ENCODE peak calls at places on chromosomes 7 and 10, in ten cellular contexts. One of them, this sample, is unnamed.

GRCh38 chr7:149774237-149775175 is 1.1 kb upstream of the ZNF467 start:
- DNase-seq in ascending aorta: no peak
- DNase-seq in non-pigmented ciliary epithelial cell: no peak
- DNase-seq in pancreas: peak
- DNase-seq in tibial artery: no peak
- DNase-seq in dermis blood vessel endothelial cell: peak
- DNase-seq in lower leg skin: no peak
- DNase-seq in stimulated activated CD4-positive, alpha-beta T cell treated with anti-CD3 and anti-CD28 coated beads, Interleukin-4, amount 100 ng/mL, for 1 hour: no peak
- DNase-seq in hepatocyte: peak
- DNase-seq in AG04450: no peak
- DNase-seq in this sample: peak

GRCh38 chr7:128422856-128423255 is 13.1 kb upstream of the IMPDH1 start:
- DNase-seq in dermis blood vessel endothelial cell: no peak
- DNase-seq in stimulated activated CD4-positive, alpha-beta T cell treated with anti-CD3 and anti-CD28 coated beads, Interleukin-4, amount 100 ng/mL, for 1 hour: no peak
- DNase-seq in hepatocyte: no peak
- DNase-seq in tibial artery: no peak
- DNase-seq in ascending aorta: no peak
- DNase-seq in non-pigmented ciliary epithelial cell: no peak
- DNase-seq in AG04450: no peak
- DNase-seq in pancreas: no peak
- DNase-seq in lower leg skin: no peak
- DNase-seq in this sample: no peak

GRCh38 chr10:97800474-97800873 is 28.7 kb upstream of the SFRP5 start:
- DNase-seq in stimulated activated CD4-positive, alpha-beta T cell treated with anti-CD3 and anti-CD28 coated beads, Interleukin-4, amount 100 ng/mL, for 1 hour: no peak
- DNase-seq in AG04450: no peak
- DNase-seq in hepatocyte: no peak
- DNase-seq in tibial artery: no peak
- DNase-seq in dermis blood vessel endothelial cell: no peak
- DNase-seq in ascending aorta: no peak
- DNase-seq in non-pigmented ciliary epithelial cell: no peak
- DNase-seq in pancreas: no peak
- DNase-seq in lower leg skin: no peak
- DNase-seq in this sample: no peak

GRCh38 chr10:80441831-80442230 is 12.3 kb upstream of the TSPAN14 start:
- DNase-seq in pancreas: no peak
- DNase-seq in non-pigmented ciliary epithelial cell: no peak
- DNase-seq in stimulated activated CD4-positive, alpha-beta T cell treated with anti-CD3 and anti-CD28 coated beads, Interleukin-4, amount 100 ng/mL, for 1 hour: no peak
- DNase-seq in tibial artery: peak
- DNase-seq in dermis blood vessel endothelial cell: no peak
- DNase-seq in hepatocyte: no peak
- DNase-seq in AG04450: no peak
- DNase-seq in lower leg skin: no peak
- DNase-seq in ascending aorta: no peak
- DNase-seq in this sample: no peak

GRCh38 chr10:49627644-49628247 is 13.9 kb downstream of the CHAT start:
- DNase-seq in dermis blood vessel endothelial cell: no peak
- DNase-seq in ascending aorta: no peak
- DNase-seq in hepatocyte: no peak
- DNase-seq in stimulated activated CD4-positive, alpha-beta T cell treated with anti-CD3 and anti-CD28 coated beads, Interleukin-4, amount 100 ng/mL, for 1 hour: no peak
- DNase-seq in non-pigmented ciliary epithelial cell: no peak
- DNase-seq in AG04450: no peak
- DNase-seq in pancreas: no peak
- DNase-seq in lower leg skin: no peak
- DNase-seq in tibial artery: peak
- DNase-seq in this sample: no peak

GRCh38 chr7:151424799-151425198 is 15.0 kb upstream of the WDR86 start:
- DNase-seq in non-pigmented ciliary epithelial cell: no peak
- DNase-seq in dermis blood vessel endothelial cell: no peak
- DNase-seq in tibial artery: no peak
- DNase-seq in lower leg skin: no peak
- DNase-seq in pancreas: no peak
- DNase-seq in hepatocyte: no peak
- DNase-seq in AG04450: no peak
- DNase-seq in ascending aorta: no peak
- DNase-seq in stimulated activated CD4-positive, alpha-beta T cell treated with anti-CD3 and anti-CD28 coated beads, Interleukin-4, amount 100 ng/mL, for 1 hour: no peak
- DNase-seq in this sample: no peak

GRCh38 chr10:103668351-103669242 is 175.1 kb downstream of the NEURL1 start:
- DNase-seq in pancreas: no peak
- DNase-seq in dermis blood vessel endothelial cell: peak
- DNase-seq in ascending aorta: no peak
- DNase-seq in stimulated activated CD4-positive, alpha-beta T cell treated with anti-CD3 and anti-CD28 coated beads, Interleukin-4, amount 100 ng/mL, for 1 hour: no peak
- DNase-seq in AG04450: no peak
- DNase-seq in lower leg skin: peak
- DNase-seq in hepatocyte: no peak
- DNase-seq in tibial artery: peak
- DNase-seq in non-pigmented ciliary epithelial cell: no peak
- DNase-seq in this sample: peak

GRCh38 chr7:1358376-1359050 is 100.8 kb downstream of the MICALL2 start:
- DNase-seq in tibial artery: no peak
- DNase-seq in pancreas: no peak
- DNase-seq in dermis blood vessel endothelial cell: no peak
- DNase-seq in stimulated activated CD4-positive, alpha-beta T cell treated with anti-CD3 and anti-CD28 coated beads, Interleukin-4, amount 100 ng/mL, for 1 hour: no peak
- DNase-seq in ascending aorta: no peak
- DNase-seq in non-pigmented ciliary epithelial cell: no peak
- DNase-seq in lower leg skin: no peak
- DNase-seq in hepatocyte: no peak
- DNase-seq in AG04450: no peak
- DNase-seq in this sample: no peak

GRCh38 chr10:48792687-48793096 is 108.0 kb downstream of the WDFY4 start:
- DNase-seq in non-pigmented ciliary epithelial cell: peak
- DNase-seq in ascending aorta: no peak
- DNase-seq in tibial artery: no peak
- DNase-seq in stimulated activated CD4-positive, alpha-beta T cell treated with anti-CD3 and anti-CD28 coated beads, Interleukin-4, amount 100 ng/mL, for 1 hour: no peak
- DNase-seq in hepatocyte: no peak
- DNase-seq in pancreas: no peak
- DNase-seq in dermis blood vessel endothelial cell: peak
- DNase-seq in AG04450: peak
- DNase-seq in lower leg skin: no peak
- DNase-seq in this sample: no peak